ENCODE peak calls at places on chromosomes 6 and 20, in ten cellular contexts. L is CD8-positive, alpha-beta T cell; N is right lobe of liver; P is fibroblast of lung; K is astrocyte; H is A549; F is MM.1S; T is psoas muscle; Z is lung; A is AG09319. R is an unnamed sample.

GRCh38 chr6:35397806-35398418 is 54.2 kb upstream of the FANCE start:
- DNase-seq in L (no peak), N (no peak), P (no peak), K (no peak), H (no peak), F (no peak), T (no peak), Z (no peak), A (no peak), R (no peak)

GRCh38 chr6:116381000-116381399 is 10.3 kb downstream of the DSE start:
- DNase-seq in L (no peak), N (no peak), P (no peak), K (no peak), H (no peak), F (no peak), T (no peak), Z (no peak), A (no peak), R (no peak)

GRCh38 chr6:18471232-18471964 is 84.2 kb downstream of the RNF144B start:
- DNase-seq in L (no peak), N (peak), P (no peak), K (no peak), H (no peak), F (no peak), T (no peak), Z (no peak), A (no peak), R (no peak)

GRCh38 chr20:62303327-62304226 is 780 bp downstream of the ADRM1 start:
- DNase-seq in L (no peak), N (peak), P (no peak), K (no peak), H (no peak), F (peak), T (no peak), Z (no peak), A (no peak), R (no peak)

GRCh38 chr6:141398954-141399353 is 733.8 kb upstream of the GJE1 start:
- DNase-seq in L (no peak), N (no peak), P (no peak), K (no peak), H (no peak), F (no peak), T (no peak), Z (no peak), A (peak), R (peak)

GRCh38 chr20:37800618-37801017 is 102.3 kb upstream of the VSTM2L start:
- DNase-seq in L (no peak), N (no peak), P (no peak), K (no peak), H (no peak), F (no peak), T (no peak), Z (no peak), A (no peak), R (no peak)

GRCh38 chr20:46621492-46621891 is 29.8 kb downstream of the SLC13A3 start:
- DNase-seq in L (no peak), N (no peak), P (peak), K (peak), H (no peak), F (no peak), T (no peak), Z (no peak), A (no peak), R (peak)

GRCh38 chr20:32984196-32984595 is 20.0 kb downstream of the SUN5 start:
- DNase-seq in L (no peak), N (no peak), P (no peak), K (no peak), H (no peak), F (no peak), T (no peak), Z (no peak), A (no peak), R (no peak)

GRCh38 chr6:54893818-54894217 is 47.2 kb downstream of the FAM83B start:
- DNase-seq in L (no peak), N (no peak), P (no peak), K (no peak), H (no peak), F (no peak), T (no peak), Z (no peak), A (no peak), R (no peak)
- TF ChIP-seq CTCF in L (no peak), N (no peak), P (no peak), K (no peak), H (no peak), F (no peak), T (no peak), Z (no peak), A (no peak), R (no peak)

DNA sequence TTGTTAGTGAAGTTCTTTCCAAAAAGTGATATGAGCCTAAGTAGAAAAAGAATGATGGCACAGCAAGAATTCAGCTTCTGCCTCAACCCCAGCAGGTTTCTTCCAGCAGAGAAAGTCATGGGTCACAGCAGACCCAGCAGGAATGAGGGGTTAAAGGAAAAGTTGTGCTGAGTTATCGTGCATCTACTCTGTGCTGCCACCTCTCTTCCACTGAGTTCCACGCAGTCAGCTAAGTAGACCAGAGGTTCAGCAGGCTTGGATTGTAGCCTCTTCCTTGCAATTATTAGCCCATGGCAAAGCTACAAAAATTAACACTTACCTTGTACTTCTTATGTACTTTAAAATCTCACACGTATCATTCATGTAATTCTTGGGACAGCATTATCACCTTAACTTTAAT is 510.8 kb downstream of the PTPRT start:
- DNase-seq in L (no peak), N (no peak), P (no peak), K (no peak), H (no peak), F (no peak), T (no peak), Z (no peak), A (no peak), R (no peak)
- TF ChIP-seq CTCF in L (no peak), N (peak), P (no peak), K (no peak), H (no peak), F (peak), T (no peak), Z (no peak), A (no peak), R (no peak)

GRCh38 chr20:40966516-40967185 is 62.0 kb upstream of the TOP1 start:
- DNase-seq in L (peak), N (no peak), P (no peak), K (no peak), H (no peak), F (no peak), T (no peak), Z (no peak), A (no peak), R (no peak)

GRCh38 chr20:40966103-40966502 is 62.5 kb upstream of the TOP1 start:
- DNase-seq in L (peak), N (no peak), P (no peak), K (no peak), H (no peak), F (no peak), T (no peak), Z (no peak), A (no peak), R (no peak)

GRCh38 chr20:40965671-40966070 is 63.0 kb upstream of the TOP1 start:
- DNase-seq in L (peak), N (no peak), P (no peak), K (no peak), H (no peak), F (no peak), T (no peak), Z (no peak), A (no peak), R (no peak)

DNA sequence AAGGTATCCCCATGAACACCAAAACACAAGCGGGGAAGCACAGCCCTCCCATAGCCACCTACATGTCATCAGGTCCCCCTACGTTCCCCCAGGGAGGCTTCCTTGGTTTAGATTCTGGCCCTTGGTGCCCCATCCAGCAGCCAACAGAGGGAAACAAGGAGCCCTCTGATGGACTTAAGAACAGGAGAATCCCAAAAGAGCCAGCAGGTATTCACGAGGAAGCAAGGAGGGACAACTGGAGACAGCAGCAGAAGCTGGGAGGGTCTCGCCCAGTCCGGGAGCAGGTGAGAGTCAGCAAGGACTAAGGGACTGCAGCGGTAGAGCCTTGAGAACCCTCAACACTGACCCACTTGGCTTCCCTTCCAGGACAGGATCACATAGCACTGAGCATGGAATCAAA is 58.4 kb upstream of the TOP1 start:
- DNase-seq in L (peak), N (no peak), P (no peak), K (no peak), H (no peak), F (no peak), T (no peak), Z (no peak), A (no peak), R (no peak)
- TF ChIP-seq CTCF in L (no peak), N (no peak), P (peak), K (no peak), H (no peak), F (no peak), T (no peak), Z (no peak), A (no peak), R (peak)

GRCh38 chr6:47117314-47117713 is 75.2 kb upstream of the ADGRF1 start:
- DNase-seq in L (no peak), N (no peak), P (no peak), K (no peak), H (no peak), F (no peak), T (no peak), Z (no peak), A (no peak), R (no peak)
- TF ChIP-seq CTCF in L (no peak), N (no peak), P (no peak), K (no peak), H (no peak), F (no peak), T (no peak), Z (no peak), A (no peak), R (no peak)

GRCh38 chr20:36404435-36404978 is 98.4 kb downstream of the DLGAP4 start:
- DNase-seq in L (no peak), N (no peak), P (no peak), K (no peak), H (no peak), F (no peak), T (no peak), Z (no peak), A (no peak), R (no peak)
- TF ChIP-seq CTCF in L (no peak), N (no peak), P (no peak), K (no peak), H (no peak), F (no peak), T (no peak), Z (no peak), A (no peak), R (no peak)

DNA sequence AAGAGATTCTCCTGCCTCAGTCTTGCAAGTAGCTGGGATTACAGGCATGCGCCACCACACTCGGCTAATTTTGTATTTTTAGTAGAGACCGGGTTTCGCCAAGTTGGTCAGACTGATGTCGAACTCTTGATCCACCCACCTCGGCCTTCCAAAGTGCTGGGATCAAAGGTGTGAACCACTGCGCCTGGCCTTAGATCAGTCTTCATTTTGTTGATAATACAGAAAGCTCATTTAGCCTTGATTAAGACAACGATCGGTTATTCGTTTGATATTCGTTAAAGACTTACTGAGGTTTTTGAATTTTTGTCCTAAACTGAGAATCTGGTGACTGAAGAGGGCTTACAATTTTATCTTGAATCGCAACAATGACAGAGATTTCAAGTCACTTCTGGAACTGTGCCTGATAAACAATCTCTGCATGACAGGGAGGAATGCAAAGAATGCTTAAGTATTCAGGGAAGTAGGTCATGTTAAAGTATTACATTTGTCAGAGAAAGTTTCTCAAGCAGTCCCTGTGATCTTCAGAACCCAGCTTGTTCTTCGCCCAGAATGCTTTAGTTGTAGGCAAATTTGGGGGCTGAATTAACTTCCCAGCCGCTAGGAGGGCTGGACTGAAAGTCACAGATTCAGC is 14.8 kb downstream of the AKAP12 start:
- DNase-seq in L (no peak), N (no peak), P (peak), K (peak), H (no peak), F (no peak), T (no peak), Z (no peak), A (no peak), R (no peak)
- TF ChIP-seq CTCF in L (no peak), N (no peak), P (no peak), K (no peak), H (no peak), F (no peak), T (no peak), Z (no peak), A (no peak), R (no peak)

GRCh38 chr6:106556368-106556960 is 72.8 kb downstream of the RTN4IP1 start:
- DNase-seq in L (no peak), N (no peak), P (peak), K (peak), H (no peak), F (peak), T (no peak), Z (no peak), A (no peak), R (no peak)
- TF ChIP-seq CTCF in L (peak), N (peak), P (peak), K (peak), H (peak), F (peak), T (peak), Z (no peak), A (peak), R (peak)

DNA sequence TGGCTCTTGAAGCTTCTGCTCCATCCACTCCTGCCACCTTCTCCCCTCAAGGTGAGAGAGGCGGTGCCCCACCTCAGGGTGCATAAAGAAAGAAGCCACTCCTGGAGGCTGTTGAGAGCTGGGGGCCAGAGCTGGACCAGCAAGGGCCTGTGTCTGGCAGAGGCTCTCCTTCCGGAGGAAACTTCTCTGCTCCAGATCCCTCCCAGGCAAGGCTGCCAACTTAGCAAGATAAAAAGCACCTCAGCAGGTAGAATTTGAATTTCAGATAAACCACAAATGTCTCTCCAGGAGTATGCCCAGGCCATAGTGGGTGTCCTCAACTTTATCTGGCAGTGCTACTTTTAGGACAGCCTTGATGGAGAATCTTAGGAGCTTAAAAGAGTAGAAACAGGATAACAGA is 13.8 kb downstream of the UNC93A start:
- DNase-seq in L (no peak), N (no peak), P (no peak), K (no peak), H (no peak), F (no peak), T (no peak), Z (no peak), A (no peak), R (no peak)
- TF ChIP-seq CTCF in L (no peak), N (no peak), P (no peak), K (no peak), H (no peak), F (no peak), T (no peak), Z (no peak), A (no peak), R (no peak)

GRCh38 chr6:3209114-3210023 is 18.1 kb downstream of the TUBB2B start:
- DNase-seq in L (no peak), N (no peak), P (peak), K (peak), H (peak), F (no peak), T (peak), Z (peak), A (peak), R (peak)
- TF ChIP-seq CTCF in L (no peak), N (no peak), P (peak), K (peak), H (peak), F (no peak), T (no peak), Z (no peak), A (peak), R (peak)

GRCh38 chr6:8906699-8907098 is 471.4 kb upstream of the SLC35B3 start:
- DNase-seq in L (no peak), N (no peak), P (no peak), K (no peak), H (no peak), F (no peak), T (no peak), Z (no peak), A (no peak), R (no peak)

GRCh38 chr6:8905647-8906231 is 470.4 kb upstream of the SLC35B3 start:
- DNase-seq in L (no peak), N (peak), P (no peak), K (no peak), H (no peak), F (no peak), T (no peak), Z (peak), A (no peak), R (no peak)

GRCh38 chr6:8908638-8909037 is 473.3 kb upstream of the SLC35B3 start:
- DNase-seq in L (no peak), N (no peak), P (no peak), K (no peak), H (no peak), F (no peak), T (no peak), Z (no peak), A (no peak), R (no peak)

DNA sequence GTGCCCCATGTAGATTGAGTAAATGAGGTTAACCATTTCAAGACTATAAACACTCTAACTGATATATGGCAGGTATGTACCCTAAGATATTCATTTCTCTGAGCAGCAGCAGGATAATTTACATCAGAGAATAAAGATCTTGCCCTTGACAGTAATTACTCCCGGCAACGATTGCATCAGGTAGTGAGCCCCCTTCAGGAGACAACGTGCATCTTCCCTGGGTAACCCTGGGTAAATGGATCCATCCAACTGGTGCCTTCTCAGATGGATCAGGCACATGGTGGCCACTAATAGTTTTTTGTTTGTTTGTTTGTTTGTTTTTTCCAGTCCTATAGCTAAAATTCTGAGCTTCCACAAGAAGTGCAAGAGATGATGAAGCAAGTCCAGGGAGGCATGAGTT is 469.4 kb upstream of the SLC35B3 start:
- DNase-seq in L (no peak), N (no peak), P (no peak), K (no peak), H (peak), F (peak), T (no peak), Z (no peak), A (no peak), R (no peak)
- TF ChIP-seq CTCF in L (no peak), N (no peak), P (no peak), K (no peak), H (no peak), F (peak), T (no peak), Z (no peak), A (no peak), R (no peak)

R was measured in AG09309.